ENCODE peak calls at places on chromosomes 4 and X, in eight cellular contexts. P is transverse colon; L is endodermal cell; X is CD8-positive, alpha-beta T cell; B is astrocyte of the spinal cord; W is BJ; Z is uterus; E is lung. V is an unnamed sample.
A peak's percentile ranks its signal among the peaks of the same experiment; 100 is the strongest.

GRCh38 chr4:36303430-36304137 is 22.2 kb downstream of the DTHD1 start:
- DNase-seq in B (no peak), Z (no peak), E (no peak), P (no peak), L (no peak), W (no peak), X (no peak), V (no peak)

GRCh38 chrX:139200793-139201192 is 329.7 kb upstream of the F9 start:
- DNase-seq in Z (no peak), P (no peak), B (peak; percentile 18), X (no peak), E (no peak), W (no peak), L (no peak), V (no peak)

GRCh38 chrX:44344194-44344593 is 722 bp upstream of the EFHC2 start:
- DNase-seq in Z (no peak), L (peak; percentile 41), E (peak; percentile 35), W (no peak), P (peak; percentile 38), B (no peak), X (peak; percentile 34), V (no peak)

GRCh38 chr4:153634737-153635353 is 49.2 kb upstream of the TLR2 start:
- DNase-seq in Z (no peak), B (peak; percentile 39), L (no peak), W (no peak), P (no peak), E (no peak), X (no peak), V (no peak)

GRCh38 chr4:84470204-84470785 is 28.8 kb downstream of the NKX6-1 start:
- DNase-seq in P (no peak), L (peak; percentile 71), B (no peak), W (no peak), X (no peak), E (no peak), Z (no peak), V (no peak)

GRCh38 chr4:56186808-56187523 is 200.3 kb downstream of the AASDH start:
- DNase-seq in W (no peak), L (peak; percentile 75), P (no peak), E (no peak), X (no peak), B (no peak), Z (no peak), V (no peak)

GRCh38 chr4:146381263-146381872 is 140.4 kb downstream of the SLC10A7 start:
- DNase-seq in E (no peak), X (no peak), P (no peak), W (no peak), Z (no peak), B (no peak), L (no peak), V (no peak)

GRCh38 chr4:32226201-32226600 is 1506.0 kb downstream of the PCDH7 start:
- DNase-seq in Z (no peak), L (no peak), W (no peak), B (peak; percentile 83), X (no peak), P (no peak), E (no peak), V (no peak)

GRCh38 chr4:98446499-98447375 is 185.6 kb downstream of the RAP1GDS1 start:
- DNase-seq in X (peak; percentile 18), E (no peak), Z (no peak), L (no peak), B (peak; percentile 92), P (peak; percentile 45), W (no peak), V (no peak)

GRCh38 chr4:2165391-2165790 is 76.5 kb downstream of the HAUS3 start:
- DNase-seq in Z (no peak), B (no peak), E (no peak), X (no peak), W (no peak), L (no peak), P (no peak), V (no peak)

GRCh38 chr4:78880874-78881492 is 58.3 kb downstream of the PAQR3 start:
- DNase-seq in W (no peak), P (no peak), L (no peak), X (no peak), B (no peak), E (no peak), Z (no peak), V (no peak)

GRCh38 chr4:85779165-85779564 is 304.2 kb downstream of the ARHGAP24 start:
- DNase-seq in L (no peak), B (peak; percentile 75), W (no peak), P (no peak), X (no peak), Z (no peak), E (no peak), V (no peak)

GRCh38 chr4:71602271-71602890 is 181.5 kb downstream of the GC start:
- DNase-seq in E (no peak), P (no peak), X (no peak), Z (no peak), W (no peak), L (no peak), B (no peak), V (peak; percentile 43)

GRCh38 chrX:123833387-123833786 is 26.5 kb upstream of the XIAP start:
- DNase-seq in W (no peak), P (peak; percentile 76), E (peak; percentile 54), Z (peak; percentile 37), X (peak; percentile 19), B (peak; percentile 40), L (peak; percentile 84), V (peak; percentile 1)

GRCh38 chr4:31083451-31083850 is 363.3 kb downstream of the PCDH7 start:
- DNase-seq in W (no peak), P (no peak), X (no peak), B (no peak), E (no peak), Z (no peak), L (no peak), V (no peak)

GRCh38 chr4:185128272-185129119 is 14.6 kb upstream of the SLC25A4 start:
- DNase-seq in Z (no peak), L (peak; percentile 85), X (no peak), E (no peak), B (no peak), P (peak; percentile 22), W (no peak), V (no peak)

GRCh38 chrX:46561931-46562721 is 11.4 kb upstream of the CHST7 start:
- DNase-seq in L (no peak), P (peak; percentile 24), E (peak; percentile 55), Z (no peak), X (no peak), W (no peak), B (no peak), V (no peak)

GRCh38 chr4:5773271-5773555 is 62.2 kb downstream of the EVC start:
- DNase-seq in Z (no peak), L (peak; percentile 56), X (no peak), E (no peak), W (peak; percentile 36), P (no peak), B (peak; percentile 74), V (no peak)

GRCh38 chrX:25019707-25020390 is 4.1 kb upstream of the ARX start:
- DNase-seq in P (no peak), B (no peak), X (no peak), E (no peak), Z (no peak), L (peak; percentile 58), W (no peak), V (no peak)

GRCh38 chr4:18559492-18559891 is 537.9 kb upstream of the LCORL start:
- DNase-seq in E (no peak), P (no peak), X (no peak), W (no peak), L (no peak), Z (no peak), B (no peak), V (no peak)

GRCh38 chrX:68938244-68939004 is 109.6 kb downstream of the EFNB1 start:
- DNase-seq in L (peak; percentile 48), E (no peak), B (peak; percentile 46), P (peak; percentile 4), W (peak; percentile 8), X (no peak), Z (no peak), V (no peak)

GRCh38 chr4:90207887-90208454 is 80.8 kb downstream of the CCSER1 start:
- DNase-seq in E (no peak), B (no peak), P (no peak), X (no peak), Z (no peak), W (no peak), L (no peak), V (no peak)

GRCh38 chrX:12709047-12709446 is 82.2 kb upstream of the PRPS2 start:
- DNase-seq in Z (no peak), W (no peak), P (no peak), E (no peak), X (no peak), B (no peak), L (peak; percentile 86), V (no peak)

GRCh38 chr4:158292156-158292555 is 81.9 kb downstream of the TMEM144 start:
- DNase-seq in L (no peak), W (no peak), B (no peak), Z (no peak), X (no peak), P (no peak), E (no peak), V (no peak)

GRCh38 chrX:16836371-16836770 is 33.8 kb downstream of the RBBP7 start:
- DNase-seq in B (no peak), E (no peak), W (no peak), L (peak; percentile 88), P (peak; percentile 10), X (no peak), Z (no peak), V (no peak)
- TF ChIP-seq CTCF in B (peak; percentile 56), E (no peak), W (peak; percentile 21), L (peak; percentile 94), P (peak; percentile 40), X (no peak), Z (no peak), V (peak; percentile 24)

DNA sequence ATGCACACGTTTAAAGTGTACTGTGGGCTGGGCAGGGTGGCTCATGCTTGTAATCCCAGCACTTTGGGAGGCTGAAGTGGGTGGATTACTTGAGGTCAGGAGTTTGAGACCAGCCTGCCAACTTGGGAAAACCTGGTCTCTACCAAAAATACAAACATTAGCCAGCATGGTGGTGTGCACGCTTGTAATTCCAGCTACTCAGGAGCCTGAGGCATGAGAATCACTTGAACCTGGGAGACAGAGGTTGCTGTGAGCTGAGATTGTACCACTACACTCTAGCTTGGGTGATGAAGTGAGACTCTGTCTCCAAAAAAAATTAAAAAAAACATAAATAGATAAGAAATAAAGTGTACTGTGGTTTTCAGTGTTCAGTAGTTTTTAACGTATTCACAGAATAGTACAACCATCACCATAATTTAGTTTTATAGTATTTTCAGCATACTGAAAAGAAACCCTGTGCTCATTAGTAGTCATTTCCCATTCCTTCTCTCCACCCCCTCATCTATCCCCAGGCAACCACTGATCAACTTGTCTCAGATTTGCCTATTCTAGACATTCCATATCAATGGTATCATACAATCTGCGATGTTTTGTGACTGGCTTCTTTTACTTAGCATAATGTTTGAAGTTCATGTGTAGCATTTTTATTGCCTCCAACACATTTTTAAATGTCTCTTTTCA is 19.1 kb downstream of the SLAIN2 start:
- DNase-seq in Z (no peak), E (no peak), X (no peak), L (no peak), P (no peak), W (peak; percentile 66), B (peak; percentile 86), V (peak; percentile 36)
- H3K4me3 ChIP-seq in Z (no peak overlapping the region), E (no peak overlapping the region), X (no peak overlapping the region), L (no peak overlapping the region), P (no peak overlapping the region), W (no peak overlapping the region), B (no peak overlapping the region), V (no peak overlapping the region)

GRCh38 chrX:149004936-149005335 is 500.2 kb downstream of the IDS start:
- DNase-seq in Z (no peak), E (no peak), P (no peak), L (peak; percentile 55), W (no peak), X (no peak), B (no peak), V (no peak)
- TF ChIP-seq CTCF in Z (no peak), E (no peak), P (no peak), L (peak; percentile 47), W (no peak), X (no peak), B (no peak), V (no peak)

GRCh38 chrX:155070038-155070437 is 898 bp downstream of the CMC4 start:
- DNase-seq in L (no peak), P (no peak), Z (no peak), B (no peak), X (no peak), E (no peak), W (no peak), V (no peak)
- H3K4me3 ChIP-seq in L (peak overlapping the region; percentile 90), P (peak overlapping the region; percentile 45), Z (peak overlapping the region; percentile 54), B (peak overlapping the region; percentile 58), X (peak overlapping the region; percentile 83), E (peak overlapping the region; percentile 10), W (peak overlapping the region; percentile 53), V (peak overlapping the region; percentile 62)

V was measured in AG04450.